ENCODE peak calls at places on chromosomes 2 and 18, in four cellular contexts. One of them, this sample, is unnamed.
A peak's percentile ranks its signal among the peaks of the same experiment; 100 is the strongest.

GRCh38 chr2:99188357-99188756 is 7.4 kb downstream of the MRPL30 start:
- DNase-seq in Calu3: no peak
- DNase-seq in CD8-positive, alpha-beta T cell: no peak
- DNase-seq in MCF 10A: no peak
- DNase-seq in this sample: no peak

GRCh38 chr18:51028201-51028805 is 1.7 kb upstream of the SMAD4 start:
- DNase-seq in Calu3: peak; percentile 16
- DNase-seq in CD8-positive, alpha-beta T cell: no peak
- DNase-seq in MCF 10A: peak; percentile 52
- DNase-seq in this sample: no peak

GRCh38 chr18:22171263-22171838 is 2.0 kb downstream of the GATA6 start:
- DNase-seq in Calu3: no peak
- DNase-seq in CD8-positive, alpha-beta T cell: no peak
- DNase-seq in MCF 10A: no peak
- DNase-seq in this sample: peak; percentile 40

GRCh38 chr2:217186565-217187218 is 326.8 kb upstream of the TNP1 start:
- DNase-seq in Calu3: no peak
- DNase-seq in CD8-positive, alpha-beta T cell: no peak
- DNase-seq in MCF 10A: no peak
- DNase-seq in this sample: no peak

GRCh38 chr2:178523596-178524134 is 43.4 kb downstream of the PLEKHA3 start:
- DNase-seq in Calu3: peak; percentile 2
- DNase-seq in CD8-positive, alpha-beta T cell: no peak
- DNase-seq in MCF 10A: peak; percentile 17
- DNase-seq in this sample: no peak

GRCh38 chr2:171185941-171186340 is 25.2 kb upstream of the TLK1 start:
- DNase-seq in Calu3: no peak
- DNase-seq in CD8-positive, alpha-beta T cell: no peak
- DNase-seq in MCF 10A: peak; percentile 30
- DNase-seq in this sample: no peak

GRCh38 chr2:147884796-147885195 is 40.0 kb downstream of the ACVR2A start:
- DNase-seq in Calu3: no peak
- DNase-seq in CD8-positive, alpha-beta T cell: no peak
- DNase-seq in MCF 10A: no peak
- DNase-seq in this sample: no peak

GRCh38 chr2:25311866-25312575 is 29.7 kb downstream of the DNMT3A start:
- DNase-seq in Calu3: no peak
- DNase-seq in CD8-positive, alpha-beta T cell: no peak
- DNase-seq in MCF 10A: no peak
- DNase-seq in this sample: no peak

GRCh38 chr2:16656784-16657391 is 8.7 kb downstream of the CYRIA start:
- DNase-seq in Calu3: no peak
- DNase-seq in CD8-positive, alpha-beta T cell: no peak
- DNase-seq in MCF 10A: no peak
- DNase-seq in this sample: no peak

GRCh38 chr18:33505297-33505696 is 64.8 kb upstream of the CCDC178 start:
- DNase-seq in Calu3: no peak
- DNase-seq in CD8-positive, alpha-beta T cell: no peak
- DNase-seq in MCF 10A: no peak
- DNase-seq in this sample: no peak

GRCh38 chr2:130358420-130359350 is 2.8 kb downstream of the PTPN18 start:
- DNase-seq in Calu3: no peak
- DNase-seq in CD8-positive, alpha-beta T cell: no peak
- DNase-seq in MCF 10A: no peak
- DNase-seq in this sample: no peak

GRCh38 chr18:7370375-7370774 is 139.5 kb downstream of the LRRC30 start:
- DNase-seq in Calu3: no peak
- DNase-seq in CD8-positive, alpha-beta T cell: no peak
- DNase-seq in MCF 10A: no peak
- DNase-seq in this sample: no peak

GRCh38 chr2:233385489-233386044 is 31.3 kb downstream of the DGKD start:
- DNase-seq in Calu3: no peak
- DNase-seq in CD8-positive, alpha-beta T cell: peak; percentile 72
- DNase-seq in MCF 10A: no peak
- DNase-seq in this sample: no peak

GRCh38 chr2:72144746-72145657 is 2.7 kb downstream of the CYP26B1 start:
- DNase-seq in Calu3: peak; percentile 84
- DNase-seq in CD8-positive, alpha-beta T cell: peak; percentile 47
- DNase-seq in MCF 10A: peak; percentile 81
- DNase-seq in this sample: peak; percentile 71

GRCh38 chr18:48539406-48540328 is 836 bp downstream of the CTIF start:
- DNase-seq in Calu3: peak; percentile 31
- DNase-seq in CD8-positive, alpha-beta T cell: peak; percentile 54
- DNase-seq in MCF 10A: peak; percentile 62
- DNase-seq in this sample: peak; percentile 58

GRCh38 chr2:85547089-85547858 is 8.3 kb downstream of the MAT2A start:
- DNase-seq in Calu3: no peak
- DNase-seq in CD8-positive, alpha-beta T cell: no peak
- DNase-seq in MCF 10A: peak; percentile 39
- DNase-seq in this sample: no peak

GRCh38 chr18:42792731-42793130 is 322.8 kb downstream of the RIT2 start:
- DNase-seq in Calu3: no peak
- DNase-seq in CD8-positive, alpha-beta T cell: no peak
- DNase-seq in MCF 10A: peak; percentile 1
- DNase-seq in this sample: no peak

GRCh38 chr2:143742631-143743030 is 613.4 kb downstream of the ARHGAP15 start:
- DNase-seq in Calu3: no peak
- DNase-seq in CD8-positive, alpha-beta T cell: no peak
- DNase-seq in MCF 10A: no peak
- DNase-seq in this sample: no peak

GRCh38 chr18:54247488-54248175 is 21.7 kb upstream of the POLI start:
- DNase-seq in Calu3: no peak
- DNase-seq in CD8-positive, alpha-beta T cell: no peak
- DNase-seq in MCF 10A: no peak
- DNase-seq in this sample: no peak

GRCh38 chr2:42513252-42513918 is 19.6 kb upstream of the KCNG3 start:
- DNase-seq in Calu3: peak; percentile 61
- DNase-seq in CD8-positive, alpha-beta T cell: no peak
- DNase-seq in MCF 10A: peak; percentile 80
- DNase-seq in this sample: peak; percentile 15

GRCh38 chr18:74353169-74353775 is 37.6 kb downstream of the C18orf63 start:
- DNase-seq in Calu3: peak; percentile 63
- DNase-seq in CD8-positive, alpha-beta T cell: peak; percentile 72
- DNase-seq in MCF 10A: peak; percentile 61
- DNase-seq in this sample: peak; percentile 54

GRCh38 chr2:191030521-191031154 is 16.7 kb upstream of the STAT1 start:
- DNase-seq in Calu3: peak; percentile 43
- DNase-seq in CD8-positive, alpha-beta T cell: no peak
- DNase-seq in MCF 10A: peak; percentile 59
- DNase-seq in this sample: peak; percentile 22

GRCh38 chr18:56748698-56749268 is 97.6 kb downstream of the WDR7 start:
- DNase-seq in Calu3: peak; percentile 23
- DNase-seq in CD8-positive, alpha-beta T cell: no peak
- DNase-seq in MCF 10A: peak; percentile 43
- DNase-seq in this sample: peak; percentile 13

GRCh38 chr18:48941672-48942071 is 9.1 kb downstream of the SMAD7 start:
- DNase-seq in Calu3: no peak
- DNase-seq in CD8-positive, alpha-beta T cell: no peak
- DNase-seq in MCF 10A: no peak
- DNase-seq in this sample: no peak

GRCh38 chr18:33583901-33584300 is 5.9 kb downstream of the ASXL3 start:
- DNase-seq in Calu3: no peak
- DNase-seq in CD8-positive, alpha-beta T cell: no peak
- DNase-seq in MCF 10A: no peak
- DNase-seq in this sample: no peak

GRCh38 chr2:70418514-70418913 is 116.6 kb upstream of the FAM136A start:
- DNase-seq in Calu3: no peak
- DNase-seq in CD8-positive, alpha-beta T cell: no peak
- DNase-seq in MCF 10A: no peak
- DNase-seq in this sample: no peak

DNA sequence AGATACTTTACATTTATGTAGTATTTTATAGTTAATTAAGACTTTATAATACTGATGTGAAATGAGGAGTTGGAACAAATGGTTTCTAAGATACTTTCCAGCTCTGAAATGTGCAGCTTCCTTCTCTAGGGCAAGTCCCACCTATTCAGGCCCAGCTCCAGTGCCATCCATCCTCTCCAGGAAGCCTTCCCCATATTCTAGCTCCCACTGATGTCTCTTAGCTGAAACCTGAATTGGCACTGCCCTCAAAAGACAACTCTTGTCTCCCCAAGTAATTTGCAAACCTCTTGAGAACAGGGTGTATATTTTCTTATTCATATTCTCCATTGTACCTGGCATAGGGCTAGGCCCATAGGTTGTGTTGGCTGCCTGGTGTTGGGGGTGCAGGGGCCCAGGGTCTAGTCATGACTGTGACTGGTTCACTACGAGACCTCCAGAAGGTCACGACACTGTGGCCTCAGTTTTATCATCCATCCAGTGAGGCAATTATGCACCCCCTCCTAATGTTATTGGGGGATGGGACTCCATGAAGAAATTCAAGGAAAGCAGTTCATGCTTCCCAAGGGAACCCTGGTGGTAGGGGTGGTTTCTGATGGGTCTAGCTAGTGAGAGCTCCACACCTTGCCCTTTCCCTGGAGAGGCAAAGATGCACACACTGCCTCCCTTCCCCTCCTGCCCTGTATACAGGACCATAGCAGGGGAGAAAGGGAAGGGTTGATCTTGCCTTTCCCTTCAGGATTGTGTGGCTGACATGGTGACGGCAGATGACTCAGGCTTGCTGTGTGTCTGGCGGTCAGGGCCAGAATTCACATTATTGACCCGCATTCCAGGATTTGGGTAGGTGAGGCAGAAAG is 2.8 kb downstream of the WDR54 start:
- DNase-seq in Calu3: no peak
- DNase-seq in CD8-positive, alpha-beta T cell: no peak
- DNase-seq in MCF 10A: no peak
- DNase-seq in this sample: no peak
- TF ChIP-seq CTCF in Calu3: no peak
- TF ChIP-seq CTCF in CD8-positive, alpha-beta T cell: no peak
- TF ChIP-seq CTCF in MCF 10A: no peak
- TF ChIP-seq CTCF in this sample: no peak

GRCh38 chr2:60560734-60561649 is 7.5 kb upstream of the BCL11A start:
- DNase-seq in Calu3: peak; percentile 45
- DNase-seq in CD8-positive, alpha-beta T cell: no peak
- DNase-seq in MCF 10A: peak; percentile 58
- DNase-seq in this sample: no peak
- TF ChIP-seq CTCF in Calu3: peak; percentile 14
- TF ChIP-seq CTCF in CD8-positive, alpha-beta T cell: no peak
- TF ChIP-seq CTCF in MCF 10A: peak; percentile 41
- TF ChIP-seq CTCF in this sample: peak; percentile 50

GRCh38 chr2:63300835-63301234 is 250.2 kb downstream of the OTX1 start:
- DNase-seq in Calu3: no peak
- DNase-seq in CD8-positive, alpha-beta T cell: no peak
- DNase-seq in MCF 10A: no peak
- DNase-seq in this sample: no peak
- TF ChIP-seq CTCF in Calu3: no peak
- TF ChIP-seq CTCF in CD8-positive, alpha-beta T cell: no peak
- TF ChIP-seq CTCF in MCF 10A: no peak
- TF ChIP-seq CTCF in this sample: no peak

GRCh38 chr2:150859162-150859561 is 371.7 kb upstream of the RND3 start:
- DNase-seq in Calu3: no peak
- DNase-seq in CD8-positive, alpha-beta T cell: no peak
- DNase-seq in MCF 10A: peak; percentile 30
- DNase-seq in this sample: no peak

GRCh38 chr2:150859872-150860271 is 372.4 kb upstream of the RND3 start:
- DNase-seq in Calu3: no peak
- DNase-seq in CD8-positive, alpha-beta T cell: no peak
- DNase-seq in MCF 10A: no peak
- DNase-seq in this sample: no peak

GRCh38 chr2:150863691-150864090 is 376.2 kb upstream of the RND3 start:
- DNase-seq in Calu3: no peak
- DNase-seq in CD8-positive, alpha-beta T cell: no peak
- DNase-seq in MCF 10A: no peak
- DNase-seq in this sample: no peak

GRCh38 chr2:150856596-150857281 is 369.3 kb upstream of the RND3 start:
- DNase-seq in Calu3: no peak
- DNase-seq in CD8-positive, alpha-beta T cell: no peak
- DNase-seq in MCF 10A: no peak
- DNase-seq in this sample: no peak

DNA sequence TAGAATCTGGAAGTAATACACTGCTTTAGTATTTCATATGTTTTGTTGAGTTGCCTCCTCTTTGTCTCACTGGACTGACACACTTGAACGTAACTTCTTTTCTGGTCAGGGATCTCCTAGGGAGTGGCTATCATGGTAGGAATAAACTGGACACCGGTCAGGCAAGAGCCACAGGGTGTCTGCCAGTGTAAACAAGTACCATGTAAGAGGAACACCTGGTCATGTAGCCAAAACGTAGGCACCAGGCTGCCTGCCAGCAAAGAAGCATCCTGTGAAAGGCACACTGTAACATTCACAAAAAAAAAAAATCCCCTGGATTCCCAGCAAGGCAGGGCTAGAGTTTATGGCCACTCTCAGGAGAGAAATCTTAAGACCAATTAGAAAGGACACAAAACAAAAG is 372.8 kb upstream of the RND3 start:
- DNase-seq in Calu3: no peak
- DNase-seq in CD8-positive, alpha-beta T cell: no peak
- DNase-seq in MCF 10A: peak; percentile 38
- DNase-seq in this sample: no peak
- TF ChIP-seq CTCF in Calu3: no peak
- TF ChIP-seq CTCF in CD8-positive, alpha-beta T cell: no peak
- TF ChIP-seq CTCF in MCF 10A: no peak
- TF ChIP-seq CTCF in this sample: no peak

GRCh38 chr2:26772064-26773001 is 8.2 kb downstream of the SLC35F6 start:
- DNase-seq in Calu3: peak; percentile 30
- DNase-seq in CD8-positive, alpha-beta T cell: peak; percentile 69
- DNase-seq in MCF 10A: peak; percentile 89
- DNase-seq in this sample: no peak

GRCh38 chr2:26769501-26769850 is 5.4 kb downstream of the SLC35F6 start:
- DNase-seq in Calu3: no peak
- DNase-seq in CD8-positive, alpha-beta T cell: no peak
- DNase-seq in MCF 10A: no peak
- DNase-seq in this sample: no peak

GRCh38 chr2:26768759-26769500 is 4.8 kb downstream of the SLC35F6 start:
- DNase-seq in Calu3: peak; percentile 55
- DNase-seq in CD8-positive, alpha-beta T cell: no peak
- DNase-seq in MCF 10A: peak; percentile 91
- DNase-seq in this sample: no peak

GRCh38 chr2:26767894-26768487 is 3.9 kb downstream of the SLC35F6 start:
- DNase-seq in Calu3: no peak
- DNase-seq in CD8-positive, alpha-beta T cell: no peak
- DNase-seq in MCF 10A: no peak
- DNase-seq in this sample: no peak

GRCh38 chr2:26770986-26771586 is 7.0 kb downstream of the SLC35F6 start:
- DNase-seq in Calu3: peak; percentile 57
- DNase-seq in CD8-positive, alpha-beta T cell: no peak
- DNase-seq in MCF 10A: peak; percentile 98
- DNase-seq in this sample: no peak
- TF ChIP-seq CTCF in Calu3: peak; percentile 57
- TF ChIP-seq CTCF in CD8-positive, alpha-beta T cell: no peak
- TF ChIP-seq CTCF in MCF 10A: peak; percentile 58
- TF ChIP-seq CTCF in this sample: no peak

GRCh38 chr2:218980800-218981389 is 4.1 kb downstream of the FEV start:
- DNase-seq in Calu3: no peak
- DNase-seq in CD8-positive, alpha-beta T cell: no peak
- DNase-seq in MCF 10A: no peak
- DNase-seq in this sample: no peak

GRCh38 chr2:218983263-218983970 is 1.6 kb downstream of the FEV start:
- DNase-seq in Calu3: peak; percentile 40
- DNase-seq in CD8-positive, alpha-beta T cell: no peak
- DNase-seq in MCF 10A: no peak
- DNase-seq in this sample: no peak

GRCh38 chr2:218982312-218983262 is 2.4 kb downstream of the FEV start:
- DNase-seq in Calu3: no peak
- DNase-seq in CD8-positive, alpha-beta T cell: no peak
- DNase-seq in MCF 10A: no peak
- DNase-seq in this sample: no peak

GRCh38 chr2:218979846-218980738 is 4.9 kb downstream of the FEV start:
- DNase-seq in Calu3: peak; percentile 92
- DNase-seq in CD8-positive, alpha-beta T cell: peak; percentile 87
- DNase-seq in MCF 10A: peak; percentile 78
- DNase-seq in this sample: peak; percentile 94

GRCh38 chr2:218981390-218982311 is 3.3 kb downstream of the FEV start:
- DNase-seq in Calu3: peak; percentile 38
- DNase-seq in CD8-positive, alpha-beta T cell: no peak
- DNase-seq in MCF 10A: no peak
- DNase-seq in this sample: peak; percentile 61
- TF ChIP-seq CTCF in Calu3: no peak
- TF ChIP-seq CTCF in CD8-positive, alpha-beta T cell: no peak
- TF ChIP-seq CTCF in MCF 10A: no peak
- TF ChIP-seq CTCF in this sample: no peak